ENCODE peak calls at places on chromosome 20, in six cellular contexts. H is psoas muscle, O is A673, Z is cardiac fibroblast, W is fibroblast of pulmonary artery, Y is esophagus muscularis mucosa. L is an unnamed sample.

GRCh38 chr20:50292324-50293243 is 102.0 kb downstream of the CEBPB start:
- DNase-seq in H (peak), O (no peak), Z (peak), W (peak), Y (peak), L (peak)

GRCh38 chr20:61357119-61357518 is 105.1 kb downstream of the CDH4 start:
- DNase-seq in H (no peak), O (no peak), Z (no peak), W (no peak), Y (no peak), L (no peak)

GRCh38 chr20:18055261-18055660 is 2.5 kb downstream of the OVOL2 start:
- DNase-seq in H (no peak), O (no peak), Z (no peak), W (no peak), Y (no peak), L (peak)

GRCh38 chr20:2400290-2400689 is 19.6 kb downstream of the TGM6 start:
- DNase-seq in H (no peak), O (no peak), Z (no peak), W (no peak), Y (no peak), L (no peak)

GRCh38 chr20:47117789-47118188 is 223.1 kb downstream of the EYA2 start:
- DNase-seq in H (no peak), O (no peak), Z (no peak), W (no peak), Y (no peak), L (no peak)

GRCh38 chr20:63491635-63492230 is 7.2 kb downstream of the EEF1A2 start:
- DNase-seq in H (no peak), O (no peak), Z (no peak), W (no peak), Y (no peak), L (no peak)

GRCh38 chr20:25750765-25751696 is 54.4 kb upstream of the ZNF337 start:
- DNase-seq in H (peak), O (peak), Z (peak), W (peak), Y (no peak), L (peak)

GRCh38 chr20:32907886-32908285 is 49.2 kb downstream of the EFCAB8 start:
- DNase-seq in H (peak), O (no peak), Z (no peak), W (no peak), Y (no peak), L (no peak)

GRCh38 chr20:50958733-50959542 is at the start of gene MOCS3:
- DNase-seq in H (peak), O (peak), Z (peak), W (peak), Y (peak), L (peak)

GRCh38 chr20:41318271-41318649 is 729 bp upstream of the ZHX3 start:
- DNase-seq in H (no peak), O (no peak), Z (no peak), W (no peak), Y (no peak), L (no peak)

GRCh38 chr20:31693987-31694661 is 28.5 kb downstream of the BCL2L1 start:
- DNase-seq in H (no peak), O (peak), Z (no peak), W (no peak), Y (no peak), L (no peak)

GRCh38 chr20:62364911-62365736 is 2.0 kb downstream of the LAMA5 start:
- DNase-seq in H (peak), O (no peak), Z (peak), W (no peak), Y (no peak), L (peak)

GRCh38 chr20:49115565-49115964 is 69.5 kb downstream of the CSE1L start:
- DNase-seq in H (no peak), O (no peak), Z (peak), W (peak), Y (no peak), L (no peak)

GRCh38 chr20:58143531-58143930 is 84.9 kb downstream of the ANKRD60 start:
- DNase-seq in H (no peak), O (no peak), Z (no peak), W (no peak), Y (no peak), L (no peak)

GRCh38 chr20:49612127-49612738 is 44.3 kb upstream of the PTGIS start:
- DNase-seq in H (peak), O (no peak), Z (no peak), W (no peak), Y (no peak), L (peak)

GRCh38 chr20:6045566-6045965 is 8.3 kb downstream of the LRRN4 start:
- DNase-seq in H (no peak), O (no peak), Z (no peak), W (no peak), Y (no peak), L (no peak)

GRCh38 chr20:52047811-52048302 is 143.7 kb downstream of the ZFP64 start:
- DNase-seq in H (no peak), O (no peak), Z (peak), W (peak), Y (no peak), L (no peak)

GRCh38 chr20:3158968-3159431 is 665 bp downstream of the FASTKD5 start:
- DNase-seq in H (no peak), O (peak), Z (peak), W (peak), Y (no peak), L (no peak)

GRCh38 chr20:41170386-41171105 is 33.2 kb downstream of the PLCG1 start:
- DNase-seq in H (peak), O (no peak), Z (no peak), W (no peak), Y (no peak), L (no peak)

GRCh38 chr20:53707341-53708102 is 113.9 kb upstream of the ZNF217 start:
- DNase-seq in H (no peak), O (no peak), Z (peak), W (no peak), Y (no peak), L (no peak)
- H3K4me3 ChIP-seq in H (no peak), O (no peak), Z (no peak), W (no peak), Y (no peak), L (no peak)

GRCh38 chr20:15902493-15902892 is 670.8 kb downstream of the KIF16B start:
- DNase-seq in H (no peak), O (peak), Z (no peak), W (no peak), Y (no peak), L (no peak)
- TF ChIP-seq CTCF in H (no peak), O (peak), Z (no peak), W (no peak), Y (no peak), L (no peak)

DNA sequence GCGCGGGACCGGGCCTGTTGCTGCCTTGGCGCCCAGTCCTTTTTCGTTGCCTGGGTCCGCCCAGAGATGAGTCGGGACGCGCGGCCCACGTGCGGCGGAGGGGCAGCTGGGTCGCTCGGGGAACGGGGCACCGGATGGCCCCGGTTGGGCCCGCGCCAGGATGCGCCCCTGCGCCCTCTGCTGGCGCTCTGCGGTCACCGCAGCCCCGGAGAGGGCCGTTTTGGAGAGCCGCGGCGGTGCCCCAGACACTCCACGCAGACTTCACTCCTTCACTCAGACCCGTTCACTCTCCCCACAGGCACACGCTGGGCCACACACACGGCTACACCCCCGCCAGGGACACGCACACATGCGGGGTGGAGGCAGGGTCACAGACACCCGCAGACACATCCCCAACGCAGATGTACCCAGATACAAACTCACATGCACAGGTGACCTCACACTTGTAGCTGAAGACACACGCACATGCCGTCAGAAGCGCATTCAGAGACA is 38.8 kb downstream of the SRC start:
- DNase-seq in H (peak), O (peak), Z (peak), W (peak), Y (no peak), L (peak)
- H3K4me3 ChIP-seq in H (peak), O (peak), Z (peak), W (peak), Y (peak), L (no peak)

GRCh38 chr20:45592574-45593189 is 13.6 kb upstream of the WFDC8 start:
- DNase-seq in H (no peak), O (peak), Z (peak), W (peak), Y (no peak), L (no peak)
- TF ChIP-seq CTCF in H (peak), O (peak), Z (peak), W (peak), Y (no peak), L (peak)

GRCh38 chr20:22567944-22568871 is 16.2 kb downstream of the FOXA2 start:
- DNase-seq in H (no peak), O (no peak), Z (no peak), W (no peak), Y (no peak), L (no peak)
- H3K4me3 ChIP-seq in H (no peak), O (no peak), Z (no peak), W (no peak), Y (no peak), L (no peak)

L was measured in mucosa of descending colon.